ENCODE peak calls at places on chromosomes 7 and 10, in nine cellular contexts. One of them, this sample, is unnamed.
A peak's percentile ranks its signal among the peaks of the same experiment; 100 is the strongest.

GRCh38 chr7:47293884-47294568 is 287.9 kb downstream of the TNS3 start:
- DNase-seq in IMR-90: peak; percentile 51
- DNase-seq in kidney epithelial cell: no peak
- DNase-seq in BJ: peak; percentile 30
- DNase-seq in GM12865: no peak
- DNase-seq in CD4-positive, alpha-beta T cell: no peak
- DNase-seq in BE2C: no peak
- DNase-seq in body of pancreas: no peak
- DNase-seq in sigmoid colon: peak; percentile 92
- DNase-seq in this sample: no peak

GRCh38 chr7:51316262-51316665 is 345 bp downstream of the COBL start:
- DNase-seq in GM12865: no peak
- DNase-seq in sigmoid colon: peak; percentile 69
- DNase-seq in BE2C: no peak
- DNase-seq in kidney epithelial cell: no peak
- DNase-seq in body of pancreas: peak; percentile 71
- DNase-seq in BJ: no peak
- DNase-seq in IMR-90: no peak
- DNase-seq in CD4-positive, alpha-beta T cell: no peak
- DNase-seq in this sample: peak; percentile 62

GRCh38 chr7:99352247-99352646 is 22.3 kb upstream of the ARPC1B start:
- DNase-seq in BJ: no peak
- DNase-seq in kidney epithelial cell: no peak
- DNase-seq in BE2C: no peak
- DNase-seq in sigmoid colon: peak; percentile 11
- DNase-seq in body of pancreas: no peak
- DNase-seq in IMR-90: no peak
- DNase-seq in CD4-positive, alpha-beta T cell: no peak
- DNase-seq in GM12865: no peak
- DNase-seq in this sample: no peak

GRCh38 chr7:148930335-148930734 is 46.2 kb upstream of the EZH2 start:
- DNase-seq in body of pancreas: no peak
- DNase-seq in CD4-positive, alpha-beta T cell: no peak
- DNase-seq in kidney epithelial cell: no peak
- DNase-seq in IMR-90: no peak
- DNase-seq in GM12865: no peak
- DNase-seq in BJ: no peak
- DNase-seq in sigmoid colon: no peak
- DNase-seq in BE2C: no peak
- DNase-seq in this sample: no peak

GRCh38 chr7:111919164-111919563 is 287.0 kb downstream of the DOCK4 start:
- DNase-seq in BJ: no peak
- DNase-seq in CD4-positive, alpha-beta T cell: no peak
- DNase-seq in sigmoid colon: no peak
- DNase-seq in GM12865: no peak
- DNase-seq in IMR-90: no peak
- DNase-seq in BE2C: no peak
- DNase-seq in body of pancreas: no peak
- DNase-seq in kidney epithelial cell: no peak
- DNase-seq in this sample: no peak

GRCh38 chr7:143318661-143319060 is 2.8 kb downstream of the CLCN1 start:
- DNase-seq in kidney epithelial cell: no peak
- DNase-seq in CD4-positive, alpha-beta T cell: no peak
- DNase-seq in IMR-90: peak; percentile 49
- DNase-seq in BJ: no peak
- DNase-seq in BE2C: no peak
- DNase-seq in GM12865: no peak
- DNase-seq in sigmoid colon: no peak
- DNase-seq in body of pancreas: no peak
- DNase-seq in this sample: no peak

GRCh38 chr7:80873140-80873539 is 45.7 kb downstream of the SEMA3C start:
- DNase-seq in IMR-90: no peak
- DNase-seq in GM12865: no peak
- DNase-seq in BJ: no peak
- DNase-seq in sigmoid colon: no peak
- DNase-seq in kidney epithelial cell: no peak
- DNase-seq in CD4-positive, alpha-beta T cell: no peak
- DNase-seq in BE2C: no peak
- DNase-seq in body of pancreas: no peak
- DNase-seq in this sample: no peak

GRCh38 chr7:105277341-105277740 is 111.4 kb downstream of the SRPK2 start:
- DNase-seq in CD4-positive, alpha-beta T cell: no peak
- DNase-seq in body of pancreas: no peak
- DNase-seq in GM12865: no peak
- DNase-seq in IMR-90: peak; percentile 87
- DNase-seq in sigmoid colon: no peak
- DNase-seq in BE2C: no peak
- DNase-seq in BJ: no peak
- DNase-seq in kidney epithelial cell: peak; percentile 96
- DNase-seq in this sample: no peak

GRCh38 chr10:72334196-72334831 is 20.4 kb downstream of the DNAJB12 start:
- DNase-seq in GM12865: no peak
- DNase-seq in IMR-90: peak; percentile 50
- DNase-seq in BJ: no peak
- DNase-seq in sigmoid colon: no peak
- DNase-seq in BE2C: peak; percentile 92
- DNase-seq in body of pancreas: peak; percentile 63
- DNase-seq in kidney epithelial cell: no peak
- DNase-seq in CD4-positive, alpha-beta T cell: no peak
- DNase-seq in this sample: no peak

GRCh38 chr10:61789031-61789430 is 112.5 kb upstream of the ARID5B start:
- DNase-seq in BJ: no peak
- DNase-seq in BE2C: no peak
- DNase-seq in sigmoid colon: no peak
- DNase-seq in CD4-positive, alpha-beta T cell: no peak
- DNase-seq in kidney epithelial cell: no peak
- DNase-seq in body of pancreas: no peak
- DNase-seq in GM12865: no peak
- DNase-seq in IMR-90: no peak
- DNase-seq in this sample: no peak

GRCh38 chr7:90006988-90007387 is 147.3 kb upstream of the STEAP1 start:
- DNase-seq in IMR-90: no peak
- DNase-seq in BE2C: no peak
- DNase-seq in kidney epithelial cell: no peak
- DNase-seq in GM12865: no peak
- DNase-seq in BJ: no peak
- DNase-seq in sigmoid colon: no peak
- DNase-seq in CD4-positive, alpha-beta T cell: no peak
- DNase-seq in body of pancreas: no peak
- DNase-seq in this sample: no peak

GRCh38 chr10:35372329-35372728 is 36.0 kb downstream of the CCNY start:
- DNase-seq in IMR-90: no peak
- DNase-seq in BJ: no peak
- DNase-seq in body of pancreas: no peak
- DNase-seq in CD4-positive, alpha-beta T cell: no peak
- DNase-seq in sigmoid colon: peak; percentile 83
- DNase-seq in GM12865: no peak
- DNase-seq in BE2C: no peak
- DNase-seq in kidney epithelial cell: peak; percentile 39
- DNase-seq in this sample: no peak

GRCh38 chr7:24572014-24572413 is 1.2 kb upstream of the PALS2 start:
- DNase-seq in GM12865: peak; percentile 18
- DNase-seq in body of pancreas: no peak
- DNase-seq in CD4-positive, alpha-beta T cell: no peak
- DNase-seq in kidney epithelial cell: no peak
- DNase-seq in BE2C: no peak
- DNase-seq in IMR-90: no peak
- DNase-seq in sigmoid colon: no peak
- DNase-seq in BJ: no peak
- DNase-seq in this sample: no peak

GRCh38 chr7:31687024-31687423 is at the start of gene PPP1R17:
- DNase-seq in IMR-90: no peak
- DNase-seq in GM12865: no peak
- DNase-seq in BE2C: peak; percentile 47
- DNase-seq in BJ: no peak
- DNase-seq in body of pancreas: no peak
- DNase-seq in CD4-positive, alpha-beta T cell: no peak
- DNase-seq in sigmoid colon: no peak
- DNase-seq in kidney epithelial cell: no peak
- DNase-seq in this sample: no peak

GRCh38 chr10:10804998-10805737 is 212.5 kb upstream of the CELF2 start:
- DNase-seq in GM12865: peak; percentile 17
- DNase-seq in kidney epithelial cell: no peak
- DNase-seq in BJ: peak; percentile 80
- DNase-seq in sigmoid colon: no peak
- DNase-seq in IMR-90: peak; percentile 77
- DNase-seq in body of pancreas: no peak
- DNase-seq in CD4-positive, alpha-beta T cell: no peak
- DNase-seq in BE2C: no peak
- DNase-seq in this sample: peak; percentile 58

GRCh38 chr7:95342642-95343252 is 18.4 kb upstream of the PON1 start:
- DNase-seq in GM12865: no peak
- DNase-seq in IMR-90: no peak
- DNase-seq in CD4-positive, alpha-beta T cell: no peak
- DNase-seq in BJ: no peak
- DNase-seq in sigmoid colon: no peak
- DNase-seq in kidney epithelial cell: no peak
- DNase-seq in body of pancreas: no peak
- DNase-seq in BE2C: no peak
- DNase-seq in this sample: no peak
- TF ChIP-seq CTCF in GM12865: no peak
- TF ChIP-seq CTCF in IMR-90: no peak
- TF ChIP-seq CTCF in CD4-positive, alpha-beta T cell: no peak
- TF ChIP-seq CTCF in BJ: no peak
- TF ChIP-seq CTCF in sigmoid colon: no peak
- TF ChIP-seq CTCF in kidney epithelial cell: no peak
- TF ChIP-seq CTCF in body of pancreas: no peak
- TF ChIP-seq CTCF in BE2C: no peak
- TF ChIP-seq CTCF in this sample: no peak

GRCh38 chr10:124091646-124092269 is 1.6 kb downstream of the CHST15 start:
- DNase-seq in CD4-positive, alpha-beta T cell: peak; percentile 18
- DNase-seq in kidney epithelial cell: no peak
- DNase-seq in GM12865: no peak
- DNase-seq in IMR-90: no peak
- DNase-seq in sigmoid colon: peak; percentile 87
- DNase-seq in BE2C: peak; percentile 29
- DNase-seq in body of pancreas: peak; percentile 22
- DNase-seq in BJ: no peak
- DNase-seq in this sample: peak; percentile 19

GRCh38 chr10:124094419-124094785 is 1.0 kb upstream of the CHST15 start:
- DNase-seq in CD4-positive, alpha-beta T cell: no peak
- DNase-seq in IMR-90: no peak
- DNase-seq in BJ: no peak
- DNase-seq in body of pancreas: no peak
- DNase-seq in GM12865: no peak
- DNase-seq in kidney epithelial cell: no peak
- DNase-seq in sigmoid colon: no peak
- DNase-seq in BE2C: no peak
- DNase-seq in this sample: no peak

GRCh38 chr10:124090630-124091209 is 2.7 kb downstream of the CHST15 start:
- DNase-seq in IMR-90: no peak
- DNase-seq in BE2C: no peak
- DNase-seq in CD4-positive, alpha-beta T cell: no peak
- DNase-seq in BJ: no peak
- DNase-seq in kidney epithelial cell: no peak
- DNase-seq in GM12865: no peak
- DNase-seq in sigmoid colon: no peak
- DNase-seq in body of pancreas: peak; percentile 29
- DNase-seq in this sample: peak; percentile 24

GRCh38 chr10:124093076-124093773 is at the start of gene CHST15:
- DNase-seq in CD4-positive, alpha-beta T cell: peak; percentile 16
- DNase-seq in IMR-90: no peak
- DNase-seq in BE2C: peak; percentile 47
- DNase-seq in sigmoid colon: peak; percentile 89
- DNase-seq in GM12865: no peak
- DNase-seq in kidney epithelial cell: peak; percentile 56
- DNase-seq in body of pancreas: peak; percentile 54
- DNase-seq in BJ: no peak
- DNase-seq in this sample: peak; percentile 65

GRCh38 chr10:124092270-124093075 is 925 bp downstream of the CHST15 start:
- DNase-seq in kidney epithelial cell: no peak
- DNase-seq in sigmoid colon: peak; percentile 87
- DNase-seq in BE2C: peak; percentile 49
- DNase-seq in IMR-90: no peak
- DNase-seq in GM12865: peak; percentile 42
- DNase-seq in BJ: no peak
- DNase-seq in CD4-positive, alpha-beta T cell: peak; percentile 13
- DNase-seq in body of pancreas: peak; percentile 46
- DNase-seq in this sample: peak; percentile 56
- TF ChIP-seq CTCF in kidney epithelial cell: no peak
- TF ChIP-seq CTCF in sigmoid colon: no peak
- TF ChIP-seq CTCF in BE2C: no peak
- TF ChIP-seq CTCF in IMR-90: no peak
- TF ChIP-seq CTCF in GM12865: no peak
- TF ChIP-seq CTCF in BJ: peak; percentile 18
- TF ChIP-seq CTCF in CD4-positive, alpha-beta T cell: no peak
- TF ChIP-seq CTCF in body of pancreas: no peak
- TF ChIP-seq CTCF in this sample: no peak

GRCh38 chr10:112689327-112689726 is 242.3 kb downstream of the VTI1A start:
- DNase-seq in CD4-positive, alpha-beta T cell: no peak
- DNase-seq in BE2C: peak; percentile 59
- DNase-seq in body of pancreas: no peak
- DNase-seq in kidney epithelial cell: no peak
- DNase-seq in GM12865: no peak
- DNase-seq in sigmoid colon: no peak
- DNase-seq in BJ: no peak
- DNase-seq in IMR-90: peak; percentile 5
- DNase-seq in this sample: peak; percentile 14
- TF ChIP-seq CTCF in CD4-positive, alpha-beta T cell: no peak
- TF ChIP-seq CTCF in BE2C: peak; percentile 57
- TF ChIP-seq CTCF in body of pancreas: no peak
- TF ChIP-seq CTCF in kidney epithelial cell: peak; percentile 44
- TF ChIP-seq CTCF in GM12865: no peak
- TF ChIP-seq CTCF in sigmoid colon: no peak
- TF ChIP-seq CTCF in BJ: peak; percentile 45
- TF ChIP-seq CTCF in IMR-90: peak; percentile 32
- TF ChIP-seq CTCF in this sample: no peak

GRCh38 chr10:112872728-112873127 is 77.3 kb upstream of the TCF7L2 start:
- DNase-seq in BE2C: no peak
- DNase-seq in body of pancreas: no peak
- DNase-seq in CD4-positive, alpha-beta T cell: no peak
- DNase-seq in sigmoid colon: no peak
- DNase-seq in GM12865: no peak
- DNase-seq in IMR-90: no peak
- DNase-seq in BJ: no peak
- DNase-seq in kidney epithelial cell: no peak
- DNase-seq in this sample: no peak
- TF ChIP-seq CTCF in BE2C: peak; percentile 54
- TF ChIP-seq CTCF in body of pancreas: no peak
- TF ChIP-seq CTCF in CD4-positive, alpha-beta T cell: no peak
- TF ChIP-seq CTCF in sigmoid colon: no peak
- TF ChIP-seq CTCF in GM12865: peak; percentile 25
- TF ChIP-seq CTCF in IMR-90: peak; percentile 28
- TF ChIP-seq CTCF in BJ: peak; percentile 33
- TF ChIP-seq CTCF in kidney epithelial cell: peak; percentile 30
- TF ChIP-seq CTCF in this sample: peak; percentile 28

GRCh38 chr7:3922175-3922635 is 621.2 kb downstream of the SDK1 start:
- DNase-seq in kidney epithelial cell: peak; percentile 87
- DNase-seq in BE2C: no peak
- DNase-seq in CD4-positive, alpha-beta T cell: no peak
- DNase-seq in IMR-90: peak; percentile 90
- DNase-seq in GM12865: no peak
- DNase-seq in body of pancreas: peak; percentile 44
- DNase-seq in sigmoid colon: no peak
- DNase-seq in BJ: no peak
- DNase-seq in this sample: peak; percentile 3
- TF ChIP-seq CTCF in kidney epithelial cell: peak; percentile 33
- TF ChIP-seq CTCF in BE2C: no peak
- TF ChIP-seq CTCF in CD4-positive, alpha-beta T cell: no peak
- TF ChIP-seq CTCF in IMR-90: no peak
- TF ChIP-seq CTCF in GM12865: no peak
- TF ChIP-seq CTCF in body of pancreas: peak; percentile 24
- TF ChIP-seq CTCF in sigmoid colon: peak; percentile 18
- TF ChIP-seq CTCF in BJ: no peak
- TF ChIP-seq CTCF in this sample: peak; percentile 22

This sample was measured in PC-9.